ENCODE peak calls at places on chromosomes 6 and 20, in seven cellular contexts. A is HuH-7.5, B is dorsolateral prefrontal cortex, X is NCI-H1092 treated with DMSO at 0.1 percent for 48 hours, R is GM03348, F is kidney epithelial cell, Q is dermis blood vessel endothelial cell. S is an unnamed sample.

GRCh38 chr6:3284436-3284876 is 25.7 kb downstream of the PSMG4 start:
- DNase-seq in A (no peak), B (peak), X (peak), R (no peak), F (no peak), Q (no peak), S (peak)

GRCh38 chr20:25461766-25462165 is 54.3 kb downstream of the GINS1 start:
- DNase-seq in A (no peak), B (no peak), X (no peak), R (no peak), F (no peak), Q (no peak), S (no peak)

GRCh38 chr6:79609225-79609595 is 21.9 kb upstream of the SH3BGRL2 start:
- DNase-seq in A (no peak), B (no peak), X (no peak), R (no peak), F (no peak), Q (no peak), S (no peak)

GRCh38 chr6:139243531-139243930 is 48.3 kb downstream of the TXLNB start:
- DNase-seq in A (no peak), B (no peak), X (no peak), R (peak), F (no peak), Q (no peak), S (no peak)

GRCh38 chr20:8335796-8336195 is 203.7 kb downstream of the PLCB1 start:
- DNase-seq in A (no peak), B (no peak), X (no peak), R (no peak), F (no peak), Q (no peak), S (no peak)

GRCh38 chr6:3456794-3457709 is at the start of gene SLC22A23:
- DNase-seq in A (peak), B (peak), X (peak), R (peak), F (no peak), Q (peak), S (peak)

GRCh38 chr20:50815162-50815989 is 20.5 kb downstream of the BCAS4 start:
- DNase-seq in A (no peak), B (no peak), X (no peak), R (peak), F (no peak), Q (no peak), S (no peak)

GRCh38 chr20:46657137-46657536 is 5.9 kb upstream of the SLC13A3 start:
- DNase-seq in A (no peak), B (no peak), X (no peak), R (no peak), F (no peak), Q (no peak), S (no peak)

GRCh38 chr20:62348604-62349003 is 18.5 kb downstream of the LAMA5 start:
- DNase-seq in A (no peak), B (no peak), X (no peak), R (no peak), F (no peak), Q (no peak), S (no peak)

GRCh38 chr6:29631860-29632731 is 887 bp downstream of the GABBR1 start:
- DNase-seq in A (no peak), B (no peak), X (peak), R (peak), F (no peak), Q (no peak), S (peak)

GRCh38 chr20:44746367-44747165 is 901 bp downstream of the KCNK15 start:
- DNase-seq in A (no peak), B (no peak), X (peak), R (no peak), F (no peak), Q (no peak), S (no peak)

GRCh38 chr6:118558811-118559217 is 10.7 kb downstream of the PLN start:
- DNase-seq in A (no peak), B (no peak), X (no peak), R (no peak), F (no peak), Q (peak), S (no peak)

GRCh38 chr20:33677991-33678431 is 3.8 kb upstream of the NECAB3 start:
- DNase-seq in A (no peak), B (no peak), X (no peak), R (no peak), F (no peak), Q (no peak), S (no peak)

S was measured in nucleus accumbens.